ENCODE peak calls at places on chromosomes 7 and 10, in nine cellular contexts. One of them, this sample, is unnamed.

GRCh38 chr10:96257944-96258343 is 13.4 kb downstream of the BLNK start:
- DNase-seq in GM23338: no peak
- DNase-seq in mammary epithelial cell: no peak
- DNase-seq in H9: no peak
- DNase-seq in HCT116: no peak
- DNase-seq in endothelial cell of umbilical vein: peak
- DNase-seq in IMR-90: no peak
- DNase-seq in neural progenitor cell: no peak
- DNase-seq in MM.1S: peak
- DNase-seq in this sample: no peak

GRCh38 chr10:123380491-123381085 is 226.4 kb downstream of the BUB3 start:
- DNase-seq in H9: no peak
- DNase-seq in GM23338: peak
- DNase-seq in endothelial cell of umbilical vein: no peak
- DNase-seq in IMR-90: no peak
- DNase-seq in HCT116: no peak
- DNase-seq in neural progenitor cell: peak
- DNase-seq in mammary epithelial cell: peak
- DNase-seq in MM.1S: no peak
- DNase-seq in this sample: no peak

GRCh38 chr10:104766341-104766740 is 125.3 kb downstream of the SORCS3 start:
- DNase-seq in MM.1S: no peak
- DNase-seq in mammary epithelial cell: peak
- DNase-seq in endothelial cell of umbilical vein: no peak
- DNase-seq in IMR-90: no peak
- DNase-seq in HCT116: peak
- DNase-seq in H9: no peak
- DNase-seq in GM23338: no peak
- DNase-seq in neural progenitor cell: no peak
- DNase-seq in this sample: no peak

GRCh38 chr7:156139633-156140032 is 327.4 kb upstream of the SHH start:
- DNase-seq in mammary epithelial cell: no peak
- DNase-seq in IMR-90: no peak
- DNase-seq in endothelial cell of umbilical vein: no peak
- DNase-seq in MM.1S: no peak
- DNase-seq in neural progenitor cell: no peak
- DNase-seq in HCT116: no peak
- DNase-seq in GM23338: no peak
- DNase-seq in H9: no peak
- DNase-seq in this sample: no peak

GRCh38 chr7:150972094-150972493 is 6.0 kb downstream of the KCNH2 start:
- DNase-seq in HCT116: no peak
- DNase-seq in IMR-90: peak
- DNase-seq in H9: no peak
- DNase-seq in mammary epithelial cell: no peak
- DNase-seq in MM.1S: no peak
- DNase-seq in endothelial cell of umbilical vein: no peak
- DNase-seq in GM23338: no peak
- DNase-seq in neural progenitor cell: peak
- DNase-seq in this sample: no peak

GRCh38 chr7:27346531-27347260 is 104.1 kb downstream of the EVX1 start:
- DNase-seq in mammary epithelial cell: peak
- DNase-seq in neural progenitor cell: no peak
- DNase-seq in H9: peak
- DNase-seq in HCT116: peak
- DNase-seq in MM.1S: no peak
- DNase-seq in GM23338: peak
- DNase-seq in endothelial cell of umbilical vein: peak
- DNase-seq in IMR-90: peak
- DNase-seq in this sample: no peak

GRCh38 chr7:149686001-149686400 is 87.4 kb downstream of the ZNF467 start:
- DNase-seq in H9: no peak
- DNase-seq in GM23338: no peak
- DNase-seq in endothelial cell of umbilical vein: no peak
- DNase-seq in neural progenitor cell: no peak
- DNase-seq in mammary epithelial cell: no peak
- DNase-seq in MM.1S: no peak
- DNase-seq in HCT116: no peak
- DNase-seq in IMR-90: peak
- DNase-seq in this sample: no peak

GRCh38 chr10:129465796-129466702 is 992 bp upstream of the MGMT start:
- DNase-seq in endothelial cell of umbilical vein: no peak
- DNase-seq in GM23338: no peak
- DNase-seq in IMR-90: no peak
- DNase-seq in HCT116: no peak
- DNase-seq in neural progenitor cell: no peak
- DNase-seq in H9: no peak
- DNase-seq in MM.1S: no peak
- DNase-seq in mammary epithelial cell: no peak
- DNase-seq in this sample: no peak

GRCh38 chr10:109996225-109996624 is 11.6 kb upstream of the ADD3 start:
- DNase-seq in IMR-90: no peak
- DNase-seq in neural progenitor cell: no peak
- DNase-seq in HCT116: no peak
- DNase-seq in endothelial cell of umbilical vein: no peak
- DNase-seq in H9: no peak
- DNase-seq in GM23338: no peak
- DNase-seq in mammary epithelial cell: no peak
- DNase-seq in MM.1S: no peak
- DNase-seq in this sample: no peak

GRCh38 chr7:153858335-153858734 is 193.9 kb upstream of the DPP6 start:
- DNase-seq in mammary epithelial cell: no peak
- DNase-seq in neural progenitor cell: no peak
- DNase-seq in IMR-90: no peak
- DNase-seq in MM.1S: no peak
- DNase-seq in endothelial cell of umbilical vein: no peak
- DNase-seq in H9: no peak
- DNase-seq in GM23338: no peak
- DNase-seq in HCT116: no peak
- DNase-seq in this sample: no peak

GRCh38 chr10:112912441-112912911 is 37.6 kb upstream of the TCF7L2 start:
- DNase-seq in GM23338: no peak
- DNase-seq in neural progenitor cell: no peak
- DNase-seq in mammary epithelial cell: no peak
- DNase-seq in endothelial cell of umbilical vein: peak
- DNase-seq in IMR-90: peak
- DNase-seq in HCT116: peak
- DNase-seq in MM.1S: no peak
- DNase-seq in H9: no peak
- DNase-seq in this sample: no peak

GRCh38 chr10:62492012-62492869 is 118.1 kb downstream of the ZNF365 start:
- DNase-seq in mammary epithelial cell: peak
- DNase-seq in endothelial cell of umbilical vein: peak
- DNase-seq in H9: no peak
- DNase-seq in neural progenitor cell: peak
- DNase-seq in IMR-90: peak
- DNase-seq in GM23338: peak
- DNase-seq in HCT116: peak
- DNase-seq in MM.1S: peak
- DNase-seq in this sample: peak

GRCh38 chr7:66198956-66199355 is 6.2 kb upstream of the TPST1 start:
- DNase-seq in H9: no peak
- DNase-seq in MM.1S: no peak
- DNase-seq in GM23338: no peak
- DNase-seq in HCT116: no peak
- DNase-seq in mammary epithelial cell: no peak
- DNase-seq in IMR-90: no peak
- DNase-seq in neural progenitor cell: no peak
- DNase-seq in endothelial cell of umbilical vein: no peak
- DNase-seq in this sample: no peak

GRCh38 chr7:15720849-15721471 is 34.5 kb upstream of the MEOX2 start:
- DNase-seq in GM23338: peak
- DNase-seq in endothelial cell of umbilical vein: peak
- DNase-seq in MM.1S: peak
- DNase-seq in IMR-90: peak
- DNase-seq in HCT116: peak
- DNase-seq in H9: no peak
- DNase-seq in neural progenitor cell: peak
- DNase-seq in mammary epithelial cell: peak
- DNase-seq in this sample: peak

GRCh38 chr7:70505886-70506285 is 626.1 kb upstream of the GALNT17 start:
- DNase-seq in H9: no peak
- DNase-seq in endothelial cell of umbilical vein: no peak
- DNase-seq in GM23338: no peak
- DNase-seq in MM.1S: no peak
- DNase-seq in HCT116: no peak
- DNase-seq in neural progenitor cell: no peak
- DNase-seq in mammary epithelial cell: no peak
- DNase-seq in IMR-90: no peak
- DNase-seq in this sample: no peak

GRCh38 chr7:69929622-69930021 is 331.3 kb downstream of the AUTS2 start:
- DNase-seq in mammary epithelial cell: no peak
- DNase-seq in endothelial cell of umbilical vein: no peak
- DNase-seq in neural progenitor cell: no peak
- DNase-seq in IMR-90: no peak
- DNase-seq in H9: no peak
- DNase-seq in HCT116: no peak
- DNase-seq in GM23338: no peak
- DNase-seq in MM.1S: no peak
- DNase-seq in this sample: no peak

GRCh38 chr10:81096558-81096957 is 558.9 kb downstream of the SH2D4B start:
- DNase-seq in HCT116: no peak
- DNase-seq in GM23338: no peak
- DNase-seq in H9: no peak
- DNase-seq in neural progenitor cell: no peak
- DNase-seq in IMR-90: no peak
- DNase-seq in MM.1S: no peak
- DNase-seq in endothelial cell of umbilical vein: no peak
- DNase-seq in mammary epithelial cell: no peak
- DNase-seq in this sample: no peak
- H3K4me2 ChIP-seq in HCT116: no peak
- H3K4me2 ChIP-seq in GM23338: no peak
- H3K4me2 ChIP-seq in H9: no peak
- H3K4me2 ChIP-seq in neural progenitor cell: no peak
- H3K4me2 ChIP-seq in IMR-90: no peak
- H3K4me2 ChIP-seq in MM.1S: no peak
- H3K4me2 ChIP-seq in endothelial cell of umbilical vein: no peak
- H3K4me2 ChIP-seq in mammary epithelial cell: no peak
- H3K4me2 ChIP-seq in this sample: no peak

GRCh38 chr7:92586403-92586802 is 3.8 kb downstream of the FAM133B start:
- DNase-seq in endothelial cell of umbilical vein: no peak
- DNase-seq in GM23338: no peak
- DNase-seq in mammary epithelial cell: no peak
- DNase-seq in neural progenitor cell: no peak
- DNase-seq in HCT116: no peak
- DNase-seq in IMR-90: peak
- DNase-seq in MM.1S: no peak
- DNase-seq in H9: no peak
- DNase-seq in this sample: no peak
- H3K4me2 ChIP-seq in endothelial cell of umbilical vein: no peak
- H3K4me2 ChIP-seq in GM23338: no peak
- H3K4me2 ChIP-seq in mammary epithelial cell: peak
- H3K4me2 ChIP-seq in neural progenitor cell: no peak
- H3K4me2 ChIP-seq in HCT116: no peak
- H3K4me2 ChIP-seq in IMR-90: peak
- H3K4me2 ChIP-seq in MM.1S: no peak
- H3K4me2 ChIP-seq in H9: no peak
- H3K4me2 ChIP-seq in this sample: no peak

DNA sequence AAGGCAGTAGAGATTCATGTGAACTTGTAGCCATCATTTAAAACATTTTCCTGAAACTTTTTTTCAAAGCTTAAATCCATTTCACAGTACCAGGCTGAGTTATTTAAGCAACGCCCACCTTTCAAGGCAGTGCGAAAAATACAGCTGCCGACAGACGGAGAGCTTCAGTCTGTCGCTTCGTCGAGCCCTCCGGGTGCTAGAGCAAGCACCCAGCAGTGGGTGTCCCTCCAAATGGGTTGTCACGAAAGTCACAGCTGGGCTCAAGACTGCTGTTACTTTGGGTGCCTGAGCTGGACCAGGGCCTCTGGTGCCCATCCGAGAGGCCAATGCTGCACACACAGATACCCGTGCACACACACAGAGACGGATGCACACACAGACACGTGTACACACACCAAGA is 135.6 kb downstream of the TCERG1L start:
- DNase-seq in H9: peak
- DNase-seq in MM.1S: no peak
- DNase-seq in GM23338: no peak
- DNase-seq in mammary epithelial cell: no peak
- DNase-seq in IMR-90: no peak
- DNase-seq in endothelial cell of umbilical vein: no peak
- DNase-seq in HCT116: no peak
- DNase-seq in neural progenitor cell: no peak
- DNase-seq in this sample: no peak
- H3K4me2 ChIP-seq in H9: no peak
- H3K4me2 ChIP-seq in MM.1S: no peak
- H3K4me2 ChIP-seq in GM23338: no peak
- H3K4me2 ChIP-seq in mammary epithelial cell: no peak
- H3K4me2 ChIP-seq in IMR-90: no peak
- H3K4me2 ChIP-seq in endothelial cell of umbilical vein: no peak
- H3K4me2 ChIP-seq in HCT116: no peak
- H3K4me2 ChIP-seq in neural progenitor cell: no peak
- H3K4me2 ChIP-seq in this sample: no peak

GRCh38 chr7:19101911-19102310 is 15.5 kb downstream of the TWIST1 start:
- DNase-seq in IMR-90: no peak
- DNase-seq in GM23338: no peak
- DNase-seq in MM.1S: no peak
- DNase-seq in HCT116: no peak
- DNase-seq in neural progenitor cell: no peak
- DNase-seq in endothelial cell of umbilical vein: no peak
- DNase-seq in mammary epithelial cell: no peak
- DNase-seq in H9: no peak
- DNase-seq in this sample: no peak

GRCh38 chr7:19097165-19097885 is 20.1 kb downstream of the TWIST1 start:
- DNase-seq in IMR-90: no peak
- DNase-seq in neural progenitor cell: no peak
- DNase-seq in mammary epithelial cell: no peak
- DNase-seq in MM.1S: no peak
- DNase-seq in H9: no peak
- DNase-seq in GM23338: no peak
- DNase-seq in endothelial cell of umbilical vein: no peak
- DNase-seq in HCT116: no peak
- DNase-seq in this sample: no peak

GRCh38 chr7:19099924-19100323 is 17.5 kb downstream of the TWIST1 start:
- DNase-seq in HCT116: no peak
- DNase-seq in GM23338: no peak
- DNase-seq in neural progenitor cell: no peak
- DNase-seq in H9: no peak
- DNase-seq in MM.1S: no peak
- DNase-seq in IMR-90: no peak
- DNase-seq in endothelial cell of umbilical vein: no peak
- DNase-seq in mammary epithelial cell: no peak
- DNase-seq in this sample: no peak

GRCh38 chr7:19098510-19098909 is 18.9 kb downstream of the TWIST1 start:
- DNase-seq in neural progenitor cell: no peak
- DNase-seq in H9: no peak
- DNase-seq in IMR-90: no peak
- DNase-seq in endothelial cell of umbilical vein: no peak
- DNase-seq in HCT116: no peak
- DNase-seq in mammary epithelial cell: no peak
- DNase-seq in MM.1S: no peak
- DNase-seq in GM23338: no peak
- DNase-seq in this sample: no peak

DNA sequence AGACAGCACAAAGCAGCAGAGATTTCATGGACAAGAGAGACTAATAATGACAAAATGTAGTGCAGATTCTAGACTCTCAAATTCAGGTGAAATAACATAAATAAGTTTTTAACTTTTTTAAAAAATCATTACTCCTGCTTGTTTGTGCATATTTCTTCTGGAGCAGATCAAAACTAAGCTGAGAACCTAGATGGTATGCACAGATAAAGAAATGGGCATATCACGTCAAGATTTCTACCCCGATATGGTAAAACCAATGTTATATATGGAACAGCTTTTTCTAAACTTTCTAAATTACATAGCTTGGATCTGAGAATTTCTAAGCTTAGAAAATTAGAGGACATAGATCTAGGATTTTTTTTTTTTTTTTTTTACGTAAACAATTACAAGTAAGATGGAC is 18.2 kb downstream of the TWIST1 start:
- DNase-seq in HCT116: no peak
- DNase-seq in IMR-90: no peak
- DNase-seq in endothelial cell of umbilical vein: no peak
- DNase-seq in mammary epithelial cell: no peak
- DNase-seq in MM.1S: no peak
- DNase-seq in H9: no peak
- DNase-seq in GM23338: no peak
- DNase-seq in neural progenitor cell: no peak
- DNase-seq in this sample: no peak
- H3K4me2 ChIP-seq in HCT116: no peak
- H3K4me2 ChIP-seq in IMR-90: no peak
- H3K4me2 ChIP-seq in endothelial cell of umbilical vein: no peak
- H3K4me2 ChIP-seq in mammary epithelial cell: no peak
- H3K4me2 ChIP-seq in MM.1S: no peak
- H3K4me2 ChIP-seq in H9: no peak
- H3K4me2 ChIP-seq in GM23338: no peak
- H3K4me2 ChIP-seq in neural progenitor cell: no peak
- H3K4me2 ChIP-seq in this sample: no peak

This sample was measured in neuronal stem cell.